ENCODE peak calls at places on chromosomes 13 and 19, in five cellular contexts. One of them, this sample, is unnamed.

GRCh38 chr19:1911995-1912394 is 6.8 kb downstream of the ADAT3 start:
- DNase-seq in A549: no peak
- DNase-seq in IMR-90: no peak
- DNase-seq in K562: no peak
- DNase-seq in HCT116: no peak
- DNase-seq in this sample: no peak

GRCh38 chr13:46182491-46182877 is 507 bp upstream of the LCP1 start:
- DNase-seq in HCT116: no peak
- DNase-seq in A549: no peak
- DNase-seq in K562: no peak
- DNase-seq in IMR-90: no peak
- DNase-seq in this sample: no peak

GRCh38 chr13:46389985-46390384 is 2.9 kb upstream of the RUBCNL start:
- DNase-seq in A549: no peak
- DNase-seq in K562: no peak
- DNase-seq in HCT116: no peak
- DNase-seq in IMR-90: no peak
- DNase-seq in this sample: no peak

GRCh38 chr19:16268676-16269319 is 55.8 kb upstream of the KLF2 start:
- DNase-seq in A549: no peak
- DNase-seq in HCT116: no peak
- DNase-seq in K562: no peak
- DNase-seq in IMR-90: no peak
- DNase-seq in this sample: no peak

GRCh38 chr19:5693195-5694166 is 3.4 kb downstream of the RPL36 start:
- DNase-seq in A549: no peak
- DNase-seq in K562: no peak
- DNase-seq in HCT116: no peak
- DNase-seq in IMR-90: no peak
- DNase-seq in this sample: no peak

GRCh38 chr13:75752848-75753247 is 116.7 kb downstream of the LMO7 start:
- DNase-seq in IMR-90: no peak
- DNase-seq in K562: no peak
- DNase-seq in HCT116: no peak
- DNase-seq in A549: no peak
- DNase-seq in this sample: no peak

GRCh38 chr19:5138606-5139594 is 170.0 kb downstream of the KDM4B start:
- DNase-seq in IMR-90: peak
- DNase-seq in HCT116: no peak
- DNase-seq in A549: no peak
- DNase-seq in K562: peak
- DNase-seq in this sample: no peak

GRCh38 chr19:10113964-10114650 is 2.6 kb downstream of the P2RY11 start:
- DNase-seq in IMR-90: no peak
- DNase-seq in K562: peak
- DNase-seq in A549: no peak
- DNase-seq in HCT116: no peak
- DNase-seq in this sample: no peak

GRCh38 chr19:1161716-1162115 is 12.4 kb downstream of the SBNO2 start:
- DNase-seq in IMR-90: peak
- DNase-seq in HCT116: no peak
- DNase-seq in K562: peak
- DNase-seq in A549: peak
- DNase-seq in this sample: no peak

GRCh38 chr13:108463365-108463764 is 166.0 kb upstream of the MYO16 start:
- DNase-seq in K562: no peak
- DNase-seq in HCT116: no peak
- DNase-seq in A549: peak
- DNase-seq in IMR-90: peak
- DNase-seq in this sample: no peak

GRCh38 chr13:96988441-96988840 is 5.8 kb downstream of the OXGR1 start:
- DNase-seq in K562: no peak
- DNase-seq in HCT116: no peak
- DNase-seq in A549: no peak
- DNase-seq in IMR-90: no peak
- DNase-seq in this sample: no peak

GRCh38 chr13:50805805-50806204 is 37.7 kb downstream of the DLEU7 start:
- DNase-seq in K562: no peak
- DNase-seq in HCT116: peak
- DNase-seq in IMR-90: peak
- DNase-seq in A549: peak
- DNase-seq in this sample: no peak

GRCh38 chr19:36915992-36916830 is at the start of the genes ZNF568 and ZNF829:
- DNase-seq in HCT116: no peak
- DNase-seq in A549: peak
- DNase-seq in IMR-90: peak
- DNase-seq in K562: peak
- DNase-seq in this sample: peak

GRCh38 chr19:17376935-17377600 is at the start of gene PLVAP:
- DNase-seq in IMR-90: no peak
- DNase-seq in HCT116: no peak
- DNase-seq in K562: peak
- DNase-seq in A549: no peak
- DNase-seq in this sample: no peak

GRCh38 chr19:6532244-6532999 is 1.6 kb downstream of the TNFSF9 start:
- DNase-seq in HCT116: no peak
- DNase-seq in IMR-90: no peak
- DNase-seq in A549: peak
- DNase-seq in K562: peak
- DNase-seq in this sample: no peak

GRCh38 chr19:45130888-45131615 is 29.7 kb downstream of the NKPD1 start:
- DNase-seq in A549: peak
- DNase-seq in HCT116: peak
- DNase-seq in IMR-90: peak
- DNase-seq in K562: no peak
- DNase-seq in this sample: no peak

GRCh38 chr13:112012004-112012704 is 54.8 kb upstream of the SOX1 start:
- DNase-seq in HCT116: no peak
- DNase-seq in IMR-90: no peak
- DNase-seq in A549: no peak
- DNase-seq in K562: no peak
- DNase-seq in this sample: peak

GRCh38 chr19:42271861-42272534 is 2.9 kb downstream of the CIC start:
- DNase-seq in K562: no peak
- DNase-seq in HCT116: no peak
- DNase-seq in A549: no peak
- DNase-seq in IMR-90: no peak
- DNase-seq in this sample: no peak

GRCh38 chr19:45403781-45404556 is 900 bp downstream of the PPP1R13L start:
- DNase-seq in K562: peak
- DNase-seq in A549: peak
- DNase-seq in HCT116: no peak
- DNase-seq in IMR-90: no peak
- DNase-seq in this sample: no peak

GRCh38 chr13:31859546-31859945 is 120.2 kb downstream of the RXFP2 start:
- DNase-seq in A549: no peak
- DNase-seq in IMR-90: no peak
- DNase-seq in HCT116: no peak
- DNase-seq in K562: no peak
- DNase-seq in this sample: no peak

GRCh38 chr19:43450545-43450997 is 14.8 kb downstream of the LYPD3 start:
- DNase-seq in A549: no peak
- DNase-seq in HCT116: no peak
- DNase-seq in K562: no peak
- DNase-seq in IMR-90: peak
- DNase-seq in this sample: no peak

GRCh38 chr19:13153627-13154240 is 3.5 kb downstream of the IER2 start:
- DNase-seq in HCT116: no peak
- DNase-seq in K562: peak
- DNase-seq in A549: no peak
- DNase-seq in IMR-90: no peak
- DNase-seq in this sample: no peak

GRCh38 chr19:33811736-33812387 is 15.2 kb downstream of the KCTD15 start:
- DNase-seq in IMR-90: peak
- DNase-seq in K562: no peak
- DNase-seq in HCT116: no peak
- DNase-seq in A549: no peak
- DNase-seq in this sample: no peak

GRCh38 chr19:35559281-35559659 is 4.2 kb downstream of the ATP4A start:
- DNase-seq in A549: no peak
- DNase-seq in IMR-90: no peak
- DNase-seq in HCT116: no peak
- DNase-seq in K562: no peak
- DNase-seq in this sample: no peak

GRCh38 chr13:28719656-28720055 is 886 bp upstream of the SLC46A3 start:
- DNase-seq in K562: no peak
- DNase-seq in HCT116: no peak
- DNase-seq in IMR-90: peak
- DNase-seq in A549: no peak
- DNase-seq in this sample: no peak

GRCh38 chr19:15769586-15769985 is 17.9 kb upstream of the OR10H5 start:
- DNase-seq in K562: peak
- DNase-seq in HCT116: no peak
- DNase-seq in IMR-90: no peak
- DNase-seq in A549: no peak
- DNase-seq in this sample: no peak

GRCh38 chr13:22427041-22427440 is 753.7 kb upstream of the SGCG start:
- DNase-seq in IMR-90: no peak
- DNase-seq in HCT116: no peak
- DNase-seq in A549: no peak
- DNase-seq in K562: no peak
- DNase-seq in this sample: no peak

GRCh38 chr13:50950808-50951207 is 41.2 kb downstream of the RNASEH2B start:
- DNase-seq in IMR-90: no peak
- DNase-seq in K562: no peak
- DNase-seq in A549: no peak
- DNase-seq in HCT116: no peak
- DNase-seq in this sample: no peak

GRCh38 chr19:16942583-16942982 is 53.8 kb downstream of the F2RL3 start:
- DNase-seq in HCT116: no peak
- DNase-seq in IMR-90: no peak
- DNase-seq in A549: no peak
- DNase-seq in K562: no peak
- DNase-seq in this sample: no peak

GRCh38 chr19:29562299-29563297 is 36.8 kb downstream of the VSTM2B start:
- DNase-seq in A549: no peak
- DNase-seq in HCT116: no peak
- DNase-seq in K562: no peak
- DNase-seq in IMR-90: no peak
- DNase-seq in this sample: peak

GRCh38 chr13:25217023-25217909 is 45.2 kb upstream of the AMER2 start:
- DNase-seq in HCT116: no peak
- DNase-seq in K562: no peak
- DNase-seq in IMR-90: peak
- DNase-seq in A549: peak
- DNase-seq in this sample: no peak

GRCh38 chr13:103812966-103813365 is 746.7 kb upstream of the SLC10A2 start:
- DNase-seq in HCT116: no peak
- DNase-seq in K562: no peak
- DNase-seq in A549: no peak
- DNase-seq in IMR-90: no peak
- DNase-seq in this sample: no peak

GRCh38 chr13:41015920-41016319 is 3.2 kb downstream of the ELF1 start:
- DNase-seq in IMR-90: no peak
- DNase-seq in A549: no peak
- DNase-seq in K562: no peak
- DNase-seq in HCT116: no peak
- DNase-seq in this sample: no peak

GRCh38 chr13:41019027-41019487 is at the start of gene ELF1:
- DNase-seq in A549: peak
- DNase-seq in IMR-90: peak
- DNase-seq in K562: peak
- DNase-seq in HCT116: peak
- DNase-seq in this sample: no peak

GRCh38 chr13:41017744-41018582 is 1.2 kb downstream of the ELF1 start:
- DNase-seq in A549: peak
- DNase-seq in K562: no peak
- DNase-seq in HCT116: no peak
- DNase-seq in IMR-90: peak
- DNase-seq in this sample: no peak

GRCh38 chr13:41018583-41018909 is 570 bp downstream of the ELF1 start:
- DNase-seq in K562: no peak
- DNase-seq in HCT116: no peak
- DNase-seq in IMR-90: no peak
- DNase-seq in A549: no peak
- DNase-seq in this sample: no peak

GRCh38 chr13:41017153-41017552 is 2.0 kb downstream of the ELF1 start:
- DNase-seq in K562: peak
- DNase-seq in HCT116: no peak
- DNase-seq in IMR-90: no peak
- DNase-seq in A549: peak
- DNase-seq in this sample: no peak
- TF ChIP-seq CEBPB in K562: no peak
- TF ChIP-seq CEBPB in HCT116: no peak
- TF ChIP-seq CEBPB in IMR-90: no peak
- TF ChIP-seq CEBPB in A549: no peak
- TF ChIP-seq CEBPB in this sample: no peak

DNA sequence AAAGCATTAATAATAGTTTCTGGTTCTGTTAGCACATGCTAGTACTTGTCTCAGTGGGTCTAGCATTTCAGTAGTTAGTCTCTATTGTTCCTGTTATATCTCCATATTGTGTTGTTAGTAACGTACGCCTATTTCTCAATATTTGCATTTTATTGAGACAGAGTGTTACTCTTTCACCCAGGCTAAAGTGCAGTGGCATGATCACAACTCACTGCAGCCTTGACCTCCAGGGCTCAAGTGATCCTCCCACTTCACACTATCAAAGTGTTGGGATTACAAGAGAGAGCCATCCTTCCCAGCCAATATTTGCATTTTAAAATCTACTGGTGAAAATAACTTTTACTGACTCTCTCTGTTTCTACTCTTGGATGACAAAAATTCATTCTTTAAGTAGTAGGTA is 154.6 kb upstream of the PRR20A start:
- DNase-seq in K562: no peak
- DNase-seq in HCT116: no peak
- DNase-seq in IMR-90: no peak
- DNase-seq in A549: no peak
- DNase-seq in this sample: no peak
- TF ChIP-seq CEBPB in K562: no peak
- TF ChIP-seq CEBPB in HCT116: no peak
- TF ChIP-seq CEBPB in IMR-90: no peak
- TF ChIP-seq CEBPB in A549: no peak
- TF ChIP-seq CEBPB in this sample: no peak

GRCh38 chr19:54465367-54466109 is 2.0 kb upstream of the LENG9 start:
- DNase-seq in IMR-90: no peak
- DNase-seq in K562: no peak
- DNase-seq in HCT116: no peak
- DNase-seq in A549: no peak
- DNase-seq in this sample: no peak
- TF ChIP-seq CEBPB in IMR-90: no peak
- TF ChIP-seq CEBPB in K562: no peak
- TF ChIP-seq CEBPB in HCT116: no peak
- TF ChIP-seq CEBPB in A549: no peak
- TF ChIP-seq CEBPB in this sample: no peak

GRCh38 chr19:7737215-7737614 is 5.3 kb upstream of the CLEC4G start:
- DNase-seq in IMR-90: no peak
- DNase-seq in A549: no peak
- DNase-seq in K562: no peak
- DNase-seq in HCT116: no peak
- DNase-seq in this sample: no peak
- TF ChIP-seq CEBPB in IMR-90: no peak
- TF ChIP-seq CEBPB in A549: no peak
- TF ChIP-seq CEBPB in K562: no peak
- TF ChIP-seq CEBPB in HCT116: no peak
- TF ChIP-seq CEBPB in this sample: no peak